ENCODE peak calls at places on chromosomes 5 and 9, in six cellular contexts. One of them, this sample, is unnamed.

GRCh38 chr5:112915831-112916230 is 6.2 kb downstream of the REEP5 start:
- DNase-seq in activated T-cell treated with anti-CD3 and anti-CD28 coated beads for 1 hour: no peak
- DNase-seq in stromal cell of bone marrow: no peak
- DNase-seq in T1000: no peak
- DNase-seq in activated CD4-positive, CD25-positive, alpha-beta regulatory T cell treated with anti-CD3 and anti-CD28 coated beads, Interleukin-2, amount 50 U/mL, for 72 hours: no peak
- DNase-seq in stimulated activated CD8-positive, alpha-beta memory T cell treated with anti-CD3 and anti-CD28 coated beads, Interleukin-4, amount 100 ng/mL, for 1 hour: no peak
- DNase-seq in this sample: no peak

GRCh38 chr9:106878943-106879916 is 16.3 kb downstream of the ZNF462 start:
- DNase-seq in stimulated activated CD8-positive, alpha-beta memory T cell treated with anti-CD3 and anti-CD28 coated beads, Interleukin-4, amount 100 ng/mL, for 1 hour: no peak
- DNase-seq in activated CD4-positive, CD25-positive, alpha-beta regulatory T cell treated with anti-CD3 and anti-CD28 coated beads, Interleukin-2, amount 50 U/mL, for 72 hours: no peak
- DNase-seq in stromal cell of bone marrow: peak; percentile 87
- DNase-seq in T1000: no peak
- DNase-seq in activated T-cell treated with anti-CD3 and anti-CD28 coated beads for 1 hour: no peak
- DNase-seq in this sample: peak; percentile 60

GRCh38 chr9:15280647-15281046 is 26.4 kb downstream of the TTC39B start:
- DNase-seq in activated T-cell treated with anti-CD3 and anti-CD28 coated beads for 1 hour: no peak
- DNase-seq in stimulated activated CD8-positive, alpha-beta memory T cell treated with anti-CD3 and anti-CD28 coated beads, Interleukin-4, amount 100 ng/mL, for 1 hour: no peak
- DNase-seq in stromal cell of bone marrow: no peak
- DNase-seq in T1000: no peak
- DNase-seq in activated CD4-positive, CD25-positive, alpha-beta regulatory T cell treated with anti-CD3 and anti-CD28 coated beads, Interleukin-2, amount 50 U/mL, for 72 hours: no peak
- DNase-seq in this sample: no peak

GRCh38 chr5:6378128-6379023 is at the start of gene MED10:
- DNase-seq in activated T-cell treated with anti-CD3 and anti-CD28 coated beads for 1 hour: peak; percentile 96
- DNase-seq in stromal cell of bone marrow: peak; percentile 82
- DNase-seq in T1000: peak; percentile 74
- DNase-seq in activated CD4-positive, CD25-positive, alpha-beta regulatory T cell treated with anti-CD3 and anti-CD28 coated beads, Interleukin-2, amount 50 U/mL, for 72 hours: peak; percentile 95
- DNase-seq in stimulated activated CD8-positive, alpha-beta memory T cell treated with anti-CD3 and anti-CD28 coated beads, Interleukin-4, amount 100 ng/mL, for 1 hour: peak; percentile 90
- DNase-seq in this sample: peak; percentile 97

GRCh38 chr9:133848471-133848870 is 110.3 kb upstream of the SARDH start:
- DNase-seq in stromal cell of bone marrow: no peak
- DNase-seq in activated T-cell treated with anti-CD3 and anti-CD28 coated beads for 1 hour: no peak
- DNase-seq in stimulated activated CD8-positive, alpha-beta memory T cell treated with anti-CD3 and anti-CD28 coated beads, Interleukin-4, amount 100 ng/mL, for 1 hour: no peak
- DNase-seq in activated CD4-positive, CD25-positive, alpha-beta regulatory T cell treated with anti-CD3 and anti-CD28 coated beads, Interleukin-2, amount 50 U/mL, for 72 hours: no peak
- DNase-seq in T1000: no peak
- DNase-seq in this sample: no peak

GRCh38 chr5:10235350-10235749 is 14.3 kb downstream of the ATPSCKMT start:
- DNase-seq in stromal cell of bone marrow: peak; percentile 11
- DNase-seq in activated T-cell treated with anti-CD3 and anti-CD28 coated beads for 1 hour: no peak
- DNase-seq in T1000: no peak
- DNase-seq in stimulated activated CD8-positive, alpha-beta memory T cell treated with anti-CD3 and anti-CD28 coated beads, Interleukin-4, amount 100 ng/mL, for 1 hour: no peak
- DNase-seq in activated CD4-positive, CD25-positive, alpha-beta regulatory T cell treated with anti-CD3 and anti-CD28 coated beads, Interleukin-2, amount 50 U/mL, for 72 hours: no peak
- DNase-seq in this sample: no peak

GRCh38 chr5:7391215-7391614 is 4.7 kb upstream of the ADCY2 start:
- DNase-seq in activated CD4-positive, CD25-positive, alpha-beta regulatory T cell treated with anti-CD3 and anti-CD28 coated beads, Interleukin-2, amount 50 U/mL, for 72 hours: no peak
- DNase-seq in stromal cell of bone marrow: no peak
- DNase-seq in stimulated activated CD8-positive, alpha-beta memory T cell treated with anti-CD3 and anti-CD28 coated beads, Interleukin-4, amount 100 ng/mL, for 1 hour: no peak
- DNase-seq in activated T-cell treated with anti-CD3 and anti-CD28 coated beads for 1 hour: no peak
- DNase-seq in T1000: no peak
- DNase-seq in this sample: no peak

GRCh38 chr9:109150925-109151547 is 16.0 kb downstream of the FRRS1L start:
- DNase-seq in activated T-cell treated with anti-CD3 and anti-CD28 coated beads for 1 hour: no peak
- DNase-seq in activated CD4-positive, CD25-positive, alpha-beta regulatory T cell treated with anti-CD3 and anti-CD28 coated beads, Interleukin-2, amount 50 U/mL, for 72 hours: no peak
- DNase-seq in stromal cell of bone marrow: no peak
- DNase-seq in T1000: no peak
- DNase-seq in stimulated activated CD8-positive, alpha-beta memory T cell treated with anti-CD3 and anti-CD28 coated beads, Interleukin-4, amount 100 ng/mL, for 1 hour: no peak
- DNase-seq in this sample: no peak

GRCh38 chr5:149724884-149725283 is 5.2 kb upstream of the PPARGC1B start:
- DNase-seq in stromal cell of bone marrow: no peak
- DNase-seq in activated T-cell treated with anti-CD3 and anti-CD28 coated beads for 1 hour: no peak
- DNase-seq in T1000: no peak
- DNase-seq in stimulated activated CD8-positive, alpha-beta memory T cell treated with anti-CD3 and anti-CD28 coated beads, Interleukin-4, amount 100 ng/mL, for 1 hour: no peak
- DNase-seq in activated CD4-positive, CD25-positive, alpha-beta regulatory T cell treated with anti-CD3 and anti-CD28 coated beads, Interleukin-2, amount 50 U/mL, for 72 hours: no peak
- DNase-seq in this sample: no peak

GRCh38 chr5:174531782-174532191 is 192.6 kb upstream of the MSX2 start:
- DNase-seq in stromal cell of bone marrow: no peak
- DNase-seq in T1000: no peak
- DNase-seq in activated CD4-positive, CD25-positive, alpha-beta regulatory T cell treated with anti-CD3 and anti-CD28 coated beads, Interleukin-2, amount 50 U/mL, for 72 hours: no peak
- DNase-seq in activated T-cell treated with anti-CD3 and anti-CD28 coated beads for 1 hour: no peak
- DNase-seq in stimulated activated CD8-positive, alpha-beta memory T cell treated with anti-CD3 and anti-CD28 coated beads, Interleukin-4, amount 100 ng/mL, for 1 hour: no peak
- DNase-seq in this sample: no peak

GRCh38 chr9:126844085-126844484 is 16.4 kb upstream of the ZBTB34 start:
- DNase-seq in activated T-cell treated with anti-CD3 and anti-CD28 coated beads for 1 hour: no peak
- DNase-seq in stromal cell of bone marrow: peak; percentile 53
- DNase-seq in activated CD4-positive, CD25-positive, alpha-beta regulatory T cell treated with anti-CD3 and anti-CD28 coated beads, Interleukin-2, amount 50 U/mL, for 72 hours: no peak
- DNase-seq in T1000: peak; percentile 30
- DNase-seq in stimulated activated CD8-positive, alpha-beta memory T cell treated with anti-CD3 and anti-CD28 coated beads, Interleukin-4, amount 100 ng/mL, for 1 hour: no peak
- DNase-seq in this sample: no peak

GRCh38 chr5:57817001-57817453 is 334.4 kb upstream of the ACTBL2 start:
- DNase-seq in stromal cell of bone marrow: no peak
- DNase-seq in T1000: no peak
- DNase-seq in activated T-cell treated with anti-CD3 and anti-CD28 coated beads for 1 hour: no peak
- DNase-seq in activated CD4-positive, CD25-positive, alpha-beta regulatory T cell treated with anti-CD3 and anti-CD28 coated beads, Interleukin-2, amount 50 U/mL, for 72 hours: no peak
- DNase-seq in stimulated activated CD8-positive, alpha-beta memory T cell treated with anti-CD3 and anti-CD28 coated beads, Interleukin-4, amount 100 ng/mL, for 1 hour: no peak
- DNase-seq in this sample: no peak

GRCh38 chr5:141514330-141515111 is 25.6 kb downstream of the PCDHGC5 start:
- DNase-seq in stimulated activated CD8-positive, alpha-beta memory T cell treated with anti-CD3 and anti-CD28 coated beads, Interleukin-4, amount 100 ng/mL, for 1 hour: no peak
- DNase-seq in stromal cell of bone marrow: peak; percentile 30
- DNase-seq in T1000: peak; percentile 44
- DNase-seq in activated CD4-positive, CD25-positive, alpha-beta regulatory T cell treated with anti-CD3 and anti-CD28 coated beads, Interleukin-2, amount 50 U/mL, for 72 hours: no peak
- DNase-seq in activated T-cell treated with anti-CD3 and anti-CD28 coated beads for 1 hour: no peak
- DNase-seq in this sample: no peak

GRCh38 chr5:122943050-122943698 is 93.4 kb downstream of the PPIC start:
- DNase-seq in T1000: no peak
- DNase-seq in activated CD4-positive, CD25-positive, alpha-beta regulatory T cell treated with anti-CD3 and anti-CD28 coated beads, Interleukin-2, amount 50 U/mL, for 72 hours: no peak
- DNase-seq in stromal cell of bone marrow: no peak
- DNase-seq in stimulated activated CD8-positive, alpha-beta memory T cell treated with anti-CD3 and anti-CD28 coated beads, Interleukin-4, amount 100 ng/mL, for 1 hour: no peak
- DNase-seq in activated T-cell treated with anti-CD3 and anti-CD28 coated beads for 1 hour: no peak
- DNase-seq in this sample: no peak

GRCh38 chr5:108003178-108003577 is 332.4 kb upstream of the EFNA5 start:
- DNase-seq in activated T-cell treated with anti-CD3 and anti-CD28 coated beads for 1 hour: no peak
- DNase-seq in stromal cell of bone marrow: peak; percentile 39
- DNase-seq in T1000: no peak
- DNase-seq in stimulated activated CD8-positive, alpha-beta memory T cell treated with anti-CD3 and anti-CD28 coated beads, Interleukin-4, amount 100 ng/mL, for 1 hour: no peak
- DNase-seq in activated CD4-positive, CD25-positive, alpha-beta regulatory T cell treated with anti-CD3 and anti-CD28 coated beads, Interleukin-2, amount 50 U/mL, for 72 hours: no peak
- DNase-seq in this sample: no peak

GRCh38 chr5:21661129-21661528 is 1192.0 kb downstream of the CDH12 start:
- DNase-seq in T1000: no peak
- DNase-seq in activated CD4-positive, CD25-positive, alpha-beta regulatory T cell treated with anti-CD3 and anti-CD28 coated beads, Interleukin-2, amount 50 U/mL, for 72 hours: no peak
- DNase-seq in stimulated activated CD8-positive, alpha-beta memory T cell treated with anti-CD3 and anti-CD28 coated beads, Interleukin-4, amount 100 ng/mL, for 1 hour: no peak
- DNase-seq in activated T-cell treated with anti-CD3 and anti-CD28 coated beads for 1 hour: no peak
- DNase-seq in stromal cell of bone marrow: no peak
- DNase-seq in this sample: no peak

GRCh38 chr5:31157719-31158118 is 35.8 kb upstream of the CDH6 start:
- DNase-seq in T1000: no peak
- DNase-seq in activated T-cell treated with anti-CD3 and anti-CD28 coated beads for 1 hour: no peak
- DNase-seq in stimulated activated CD8-positive, alpha-beta memory T cell treated with anti-CD3 and anti-CD28 coated beads, Interleukin-4, amount 100 ng/mL, for 1 hour: no peak
- DNase-seq in activated CD4-positive, CD25-positive, alpha-beta regulatory T cell treated with anti-CD3 and anti-CD28 coated beads, Interleukin-2, amount 50 U/mL, for 72 hours: no peak
- DNase-seq in stromal cell of bone marrow: no peak
- DNase-seq in this sample: no peak

GRCh38 chr5:96413028-96413427 is 20.0 kb downstream of the PCSK1 start:
- DNase-seq in activated T-cell treated with anti-CD3 and anti-CD28 coated beads for 1 hour: no peak
- DNase-seq in activated CD4-positive, CD25-positive, alpha-beta regulatory T cell treated with anti-CD3 and anti-CD28 coated beads, Interleukin-2, amount 50 U/mL, for 72 hours: no peak
- DNase-seq in stimulated activated CD8-positive, alpha-beta memory T cell treated with anti-CD3 and anti-CD28 coated beads, Interleukin-4, amount 100 ng/mL, for 1 hour: no peak
- DNase-seq in T1000: no peak
- DNase-seq in stromal cell of bone marrow: no peak
- DNase-seq in this sample: no peak

GRCh38 chr9:127004946-127005769 is 90.6 kb downstream of the RALGPS1 start:
- DNase-seq in activated T-cell treated with anti-CD3 and anti-CD28 coated beads for 1 hour: peak; percentile 45
- DNase-seq in stromal cell of bone marrow: peak; percentile 54
- DNase-seq in activated CD4-positive, CD25-positive, alpha-beta regulatory T cell treated with anti-CD3 and anti-CD28 coated beads, Interleukin-2, amount 50 U/mL, for 72 hours: peak; percentile 47
- DNase-seq in T1000: no peak
- DNase-seq in stimulated activated CD8-positive, alpha-beta memory T cell treated with anti-CD3 and anti-CD28 coated beads, Interleukin-4, amount 100 ng/mL, for 1 hour: peak; percentile 39
- DNase-seq in this sample: no peak

GRCh38 chr5:39137391-39138181 is 63.4 kb upstream of the RICTOR start:
- DNase-seq in T1000: no peak
- DNase-seq in activated T-cell treated with anti-CD3 and anti-CD28 coated beads for 1 hour: no peak
- DNase-seq in activated CD4-positive, CD25-positive, alpha-beta regulatory T cell treated with anti-CD3 and anti-CD28 coated beads, Interleukin-2, amount 50 U/mL, for 72 hours: no peak
- DNase-seq in stimulated activated CD8-positive, alpha-beta memory T cell treated with anti-CD3 and anti-CD28 coated beads, Interleukin-4, amount 100 ng/mL, for 1 hour: no peak
- DNase-seq in stromal cell of bone marrow: no peak
- DNase-seq in this sample: no peak

GRCh38 chr9:38016375-38017120 is 52.5 kb downstream of the SHB start:
- DNase-seq in stimulated activated CD8-positive, alpha-beta memory T cell treated with anti-CD3 and anti-CD28 coated beads, Interleukin-4, amount 100 ng/mL, for 1 hour: no peak
- DNase-seq in T1000: no peak
- DNase-seq in stromal cell of bone marrow: no peak
- DNase-seq in activated CD4-positive, CD25-positive, alpha-beta regulatory T cell treated with anti-CD3 and anti-CD28 coated beads, Interleukin-2, amount 50 U/mL, for 72 hours: no peak
- DNase-seq in activated T-cell treated with anti-CD3 and anti-CD28 coated beads for 1 hour: no peak
- DNase-seq in this sample: no peak

GRCh38 chr9:110919609-110920008 is 118.7 kb downstream of the LPAR1 start:
- DNase-seq in stromal cell of bone marrow: peak; percentile 82
- DNase-seq in T1000: no peak
- DNase-seq in stimulated activated CD8-positive, alpha-beta memory T cell treated with anti-CD3 and anti-CD28 coated beads, Interleukin-4, amount 100 ng/mL, for 1 hour: no peak
- DNase-seq in activated CD4-positive, CD25-positive, alpha-beta regulatory T cell treated with anti-CD3 and anti-CD28 coated beads, Interleukin-2, amount 50 U/mL, for 72 hours: no peak
- DNase-seq in activated T-cell treated with anti-CD3 and anti-CD28 coated beads for 1 hour: no peak
- DNase-seq in this sample: no peak

GRCh38 chr5:124952566-124952965 is 206.1 kb upstream of the ZNF608 start:
- DNase-seq in stromal cell of bone marrow: no peak
- DNase-seq in activated T-cell treated with anti-CD3 and anti-CD28 coated beads for 1 hour: no peak
- DNase-seq in activated CD4-positive, CD25-positive, alpha-beta regulatory T cell treated with anti-CD3 and anti-CD28 coated beads, Interleukin-2, amount 50 U/mL, for 72 hours: no peak
- DNase-seq in stimulated activated CD8-positive, alpha-beta memory T cell treated with anti-CD3 and anti-CD28 coated beads, Interleukin-4, amount 100 ng/mL, for 1 hour: no peak
- DNase-seq in T1000: no peak
- DNase-seq in this sample: no peak

GRCh38 chr5:149060325-149060724 is 2.5 kb downstream of the SH3TC2 start:
- DNase-seq in T1000: no peak
- DNase-seq in stromal cell of bone marrow: no peak
- DNase-seq in stimulated activated CD8-positive, alpha-beta memory T cell treated with anti-CD3 and anti-CD28 coated beads, Interleukin-4, amount 100 ng/mL, for 1 hour: no peak
- DNase-seq in activated T-cell treated with anti-CD3 and anti-CD28 coated beads for 1 hour: no peak
- DNase-seq in activated CD4-positive, CD25-positive, alpha-beta regulatory T cell treated with anti-CD3 and anti-CD28 coated beads, Interleukin-2, amount 50 U/mL, for 72 hours: no peak
- DNase-seq in this sample: peak; percentile 22

GRCh38 chr5:179455320-179455719 is 95.0 kb upstream of the RUFY1 start:
- DNase-seq in activated CD4-positive, CD25-positive, alpha-beta regulatory T cell treated with anti-CD3 and anti-CD28 coated beads, Interleukin-2, amount 50 U/mL, for 72 hours: no peak
- DNase-seq in stimulated activated CD8-positive, alpha-beta memory T cell treated with anti-CD3 and anti-CD28 coated beads, Interleukin-4, amount 100 ng/mL, for 1 hour: no peak
- DNase-seq in T1000: no peak
- DNase-seq in activated T-cell treated with anti-CD3 and anti-CD28 coated beads for 1 hour: no peak
- DNase-seq in stromal cell of bone marrow: no peak
- DNase-seq in this sample: no peak

GRCh38 chr5:79346420-79346824 is 110.5 kb downstream of the JMY start:
- DNase-seq in activated CD4-positive, CD25-positive, alpha-beta regulatory T cell treated with anti-CD3 and anti-CD28 coated beads, Interleukin-2, amount 50 U/mL, for 72 hours: no peak
- DNase-seq in stromal cell of bone marrow: peak; percentile 46
- DNase-seq in activated T-cell treated with anti-CD3 and anti-CD28 coated beads for 1 hour: no peak
- DNase-seq in T1000: peak; percentile 56
- DNase-seq in stimulated activated CD8-positive, alpha-beta memory T cell treated with anti-CD3 and anti-CD28 coated beads, Interleukin-4, amount 100 ng/mL, for 1 hour: no peak
- DNase-seq in this sample: no peak

GRCh38 chr9:117744856-117745389 is 40.7 kb downstream of the TLR4 start:
- DNase-seq in stromal cell of bone marrow: no peak
- DNase-seq in T1000: no peak
- DNase-seq in activated T-cell treated with anti-CD3 and anti-CD28 coated beads for 1 hour: no peak
- DNase-seq in activated CD4-positive, CD25-positive, alpha-beta regulatory T cell treated with anti-CD3 and anti-CD28 coated beads, Interleukin-2, amount 50 U/mL, for 72 hours: no peak
- DNase-seq in stimulated activated CD8-positive, alpha-beta memory T cell treated with anti-CD3 and anti-CD28 coated beads, Interleukin-4, amount 100 ng/mL, for 1 hour: no peak
- DNase-seq in this sample: no peak

GRCh38 chr5:16654647-16655334 is 38.0 kb upstream of the RETREG1 start:
- DNase-seq in activated T-cell treated with anti-CD3 and anti-CD28 coated beads for 1 hour: no peak
- DNase-seq in activated CD4-positive, CD25-positive, alpha-beta regulatory T cell treated with anti-CD3 and anti-CD28 coated beads, Interleukin-2, amount 50 U/mL, for 72 hours: no peak
- DNase-seq in stromal cell of bone marrow: no peak
- DNase-seq in stimulated activated CD8-positive, alpha-beta memory T cell treated with anti-CD3 and anti-CD28 coated beads, Interleukin-4, amount 100 ng/mL, for 1 hour: no peak
- DNase-seq in T1000: no peak
- DNase-seq in this sample: no peak

GRCh38 chr5:91499943-91500531 is 116.9 kb upstream of the ARRDC3 start:
- DNase-seq in activated T-cell treated with anti-CD3 and anti-CD28 coated beads for 1 hour: no peak
- DNase-seq in stimulated activated CD8-positive, alpha-beta memory T cell treated with anti-CD3 and anti-CD28 coated beads, Interleukin-4, amount 100 ng/mL, for 1 hour: no peak
- DNase-seq in stromal cell of bone marrow: peak; percentile 32
- DNase-seq in activated CD4-positive, CD25-positive, alpha-beta regulatory T cell treated with anti-CD3 and anti-CD28 coated beads, Interleukin-2, amount 50 U/mL, for 72 hours: no peak
- DNase-seq in T1000: no peak
- DNase-seq in this sample: no peak

GRCh38 chr9:89497181-89497963 is 541 bp downstream of the SEMA4D start:
- DNase-seq in activated CD4-positive, CD25-positive, alpha-beta regulatory T cell treated with anti-CD3 and anti-CD28 coated beads, Interleukin-2, amount 50 U/mL, for 72 hours: no peak
- DNase-seq in stromal cell of bone marrow: no peak
- DNase-seq in stimulated activated CD8-positive, alpha-beta memory T cell treated with anti-CD3 and anti-CD28 coated beads, Interleukin-4, amount 100 ng/mL, for 1 hour: no peak
- DNase-seq in T1000: no peak
- DNase-seq in activated T-cell treated with anti-CD3 and anti-CD28 coated beads for 1 hour: no peak
- DNase-seq in this sample: no peak

GRCh38 chr5:75361310-75361709 is 24.3 kb downstream of the HMGCR start:
- DNase-seq in stromal cell of bone marrow: no peak
- DNase-seq in stimulated activated CD8-positive, alpha-beta memory T cell treated with anti-CD3 and anti-CD28 coated beads, Interleukin-4, amount 100 ng/mL, for 1 hour: no peak
- DNase-seq in T1000: no peak
- DNase-seq in activated CD4-positive, CD25-positive, alpha-beta regulatory T cell treated with anti-CD3 and anti-CD28 coated beads, Interleukin-2, amount 50 U/mL, for 72 hours: no peak
- DNase-seq in activated T-cell treated with anti-CD3 and anti-CD28 coated beads for 1 hour: no peak
- DNase-seq in this sample: no peak

GRCh38 chr9:77384406-77384805 is 207.1 kb downstream of the VPS13A start:
- DNase-seq in activated T-cell treated with anti-CD3 and anti-CD28 coated beads for 1 hour: no peak
- DNase-seq in stimulated activated CD8-positive, alpha-beta memory T cell treated with anti-CD3 and anti-CD28 coated beads, Interleukin-4, amount 100 ng/mL, for 1 hour: no peak
- DNase-seq in T1000: no peak
- DNase-seq in activated CD4-positive, CD25-positive, alpha-beta regulatory T cell treated with anti-CD3 and anti-CD28 coated beads, Interleukin-2, amount 50 U/mL, for 72 hours: no peak
- DNase-seq in stromal cell of bone marrow: peak; percentile 79
- DNase-seq in this sample: no peak

GRCh38 chr9:15509931-15510788 is 610 bp downstream of the PSIP1 start:
- DNase-seq in stimulated activated CD8-positive, alpha-beta memory T cell treated with anti-CD3 and anti-CD28 coated beads, Interleukin-4, amount 100 ng/mL, for 1 hour: peak; percentile 37
- DNase-seq in stromal cell of bone marrow: no peak
- DNase-seq in activated CD4-positive, CD25-positive, alpha-beta regulatory T cell treated with anti-CD3 and anti-CD28 coated beads, Interleukin-2, amount 50 U/mL, for 72 hours: no peak
- DNase-seq in activated T-cell treated with anti-CD3 and anti-CD28 coated beads for 1 hour: peak; percentile 50
- DNase-seq in T1000: peak; percentile 36
- DNase-seq in this sample: peak; percentile 29

GRCh38 chr5:133612021-133612860 is at the start of gene FSTL4:
- DNase-seq in activated T-cell treated with anti-CD3 and anti-CD28 coated beads for 1 hour: no peak
- DNase-seq in activated CD4-positive, CD25-positive, alpha-beta regulatory T cell treated with anti-CD3 and anti-CD28 coated beads, Interleukin-2, amount 50 U/mL, for 72 hours: peak; percentile 34
- DNase-seq in T1000: no peak
- DNase-seq in stimulated activated CD8-positive, alpha-beta memory T cell treated with anti-CD3 and anti-CD28 coated beads, Interleukin-4, amount 100 ng/mL, for 1 hour: no peak
- DNase-seq in stromal cell of bone marrow: no peak
- DNase-seq in this sample: no peak

GRCh38 chr5:27742805-27743204 is 704.4 kb upstream of the CDH9 start:
- DNase-seq in activated T-cell treated with anti-CD3 and anti-CD28 coated beads for 1 hour: no peak
- DNase-seq in stromal cell of bone marrow: no peak
- DNase-seq in T1000: no peak
- DNase-seq in activated CD4-positive, CD25-positive, alpha-beta regulatory T cell treated with anti-CD3 and anti-CD28 coated beads, Interleukin-2, amount 50 U/mL, for 72 hours: no peak
- DNase-seq in stimulated activated CD8-positive, alpha-beta memory T cell treated with anti-CD3 and anti-CD28 coated beads, Interleukin-4, amount 100 ng/mL, for 1 hour: no peak
- DNase-seq in this sample: no peak

GRCh38 chr5:177362102-177362868 is 4.6 kb downstream of the RGS14 start:
- DNase-seq in stromal cell of bone marrow: no peak
- DNase-seq in stimulated activated CD8-positive, alpha-beta memory T cell treated with anti-CD3 and anti-CD28 coated beads, Interleukin-4, amount 100 ng/mL, for 1 hour: no peak
- DNase-seq in T1000: no peak
- DNase-seq in activated T-cell treated with anti-CD3 and anti-CD28 coated beads for 1 hour: no peak
- DNase-seq in activated CD4-positive, CD25-positive, alpha-beta regulatory T cell treated with anti-CD3 and anti-CD28 coated beads, Interleukin-2, amount 50 U/mL, for 72 hours: no peak
- DNase-seq in this sample: no peak

GRCh38 chr9:114094971-114095370 is 4.1 kb downstream of the KIF12 start:
- DNase-seq in activated T-cell treated with anti-CD3 and anti-CD28 coated beads for 1 hour: no peak
- DNase-seq in stromal cell of bone marrow: no peak
- DNase-seq in T1000: no peak
- DNase-seq in stimulated activated CD8-positive, alpha-beta memory T cell treated with anti-CD3 and anti-CD28 coated beads, Interleukin-4, amount 100 ng/mL, for 1 hour: no peak
- DNase-seq in activated CD4-positive, CD25-positive, alpha-beta regulatory T cell treated with anti-CD3 and anti-CD28 coated beads, Interleukin-2, amount 50 U/mL, for 72 hours: no peak
- DNase-seq in this sample: no peak